ENCODE peak calls at places on chromosomes 5 and 9, in ten cellular contexts. U is hypothalamus; O is AG08396; W is activated CD4-positive, alpha-beta T cell treated with anti-CD3 and anti-CD28 coated beads for 36 hours; T is Daoy; Z is HAP-1; S is H54; R is HT1080; I is Kasumi-1; D is activated naive CD4-positive, alpha-beta T cell treated with Interleukin-2 at 50 U/mL for 16 hours. A is an unnamed sample.

GRCh38 chr9:108854641-108855528 is 901 bp downstream of the ACTL7B start:
- DNase-seq in S (no peak), Z (no peak), U (no peak), I (no peak), D (no peak), O (no peak), T (no peak), R (no peak), W (no peak), A (no peak)

GRCh38 chr9:76887951-76888350 is 18.0 kb downstream of the PRUNE2 start:
- DNase-seq in R (no peak), Z (peak; percentile 64), O (no peak), U (no peak), D (no peak), W (no peak), I (no peak), S (no peak), T (no peak), A (no peak)

GRCh38 chr5:84191296-84191695 is 193.4 kb downstream of the EDIL3 start:
- DNase-seq in D (no peak), T (peak; percentile 18), R (no peak), O (no peak), I (no peak), U (no peak), Z (no peak), S (no peak), W (no peak), A (no peak)

GRCh38 chr5:169567079-169567478 is 16.5 kb upstream of the SPDL1 start:
- DNase-seq in O (no peak), Z (peak; percentile 17), R (no peak), I (peak; percentile 24), D (no peak), T (peak; percentile 32), U (no peak), W (peak; percentile 17), S (no peak), A (no peak)

GRCh38 chr9:128206484-128206883 is 3.3 kb downstream of the DNM1 start:
- DNase-seq in W (no peak), O (no peak), T (no peak), D (no peak), R (no peak), S (no peak), U (no peak), Z (no peak), I (no peak), A (no peak)

GRCh38 chr9:104232781-104233341 is 138.8 kb downstream of the SMC2 start:
- DNase-seq in I (no peak), O (peak; percentile 61), Z (no peak), D (no peak), U (no peak), T (peak; percentile 32), W (no peak), S (peak; percentile 19), R (peak; percentile 99), A (no peak)

GRCh38 chr5:100901851-100902341 is 1.2 kb downstream of the ST8SIA4 start:
- DNase-seq in Z (no peak), S (no peak), W (peak; percentile 75), I (peak; percentile 96), R (no peak), O (no peak), U (peak; percentile 25), T (no peak), D (peak; percentile 60), A (peak; percentile 79)

GRCh38 chr5:73789851-73790281 is 163.9 kb downstream of the ARHGEF28 start:
- DNase-seq in T (no peak), O (no peak), U (no peak), R (no peak), W (no peak), Z (no peak), D (no peak), S (no peak), I (no peak), A (no peak)

GRCh38 chr5:157918811-157919742 is 60.1 kb upstream of the CLINT1 start:
- DNase-seq in R (no peak), Z (peak; percentile 34), I (no peak), D (peak; percentile 3), O (no peak), T (no peak), W (peak; percentile 22), S (no peak), U (no peak), A (peak; percentile 50)

A was measured in B cell.